ENCODE peak calls at places on chromosomes 11 and 22, in ten cellular contexts. V is stomach, W is osteoblast, N is BE2C, I is fibroblast of mammary gland, X is foreskin fibroblast, U is lower leg skin, E is HCT116, G is cardiac muscle cell, K is astrocyte. Q is an unnamed sample.

GRCh38 chr11:26551186-26551801 is 20.8 kb downstream of the MUC15 start:
- DNase-seq in V (no peak), W (no peak), N (no peak), U (no peak), X (peak), I (peak), E (no peak), G (peak), K (no peak), Q (no peak)

GRCh38 chr22:46763051-46763705 is 728 bp downstream of the TBC1D22A start:
- DNase-seq in G (peak), I (peak), E (no peak), K (no peak), N (no peak), V (no peak), U (peak), X (peak), W (peak), Q (no peak)

GRCh38 chr22:50119768-50120251 is 30.0 kb downstream of the MOV10L1 start:
- DNase-seq in X (peak), U (peak), E (no peak), K (peak), I (peak), V (no peak), N (no peak), W (no peak), G (peak), Q (no peak)

GRCh38 chr11:129637473-129637872 is 178.2 kb upstream of the TMEM45B start:
- DNase-seq in V (no peak), I (peak), W (no peak), N (no peak), U (no peak), E (no peak), K (peak), X (peak), G (no peak), Q (no peak)

GRCh38 chr11:110311783-110312578 is 15.6 kb upstream of the RDX start:
- DNase-seq in X (peak), V (no peak), N (no peak), G (peak), W (peak), K (peak), U (no peak), I (peak), E (no peak), Q (no peak)

GRCh38 chr11:108826136-108826535 is 161.3 kb downstream of the DDX10 start:
- DNase-seq in U (no peak), V (no peak), I (no peak), X (no peak), N (no peak), K (no peak), W (no peak), E (no peak), G (no peak), Q (no peak)

GRCh38 chr11:75731095-75731494 is 13.5 kb downstream of the MOGAT2 start:
- DNase-seq in U (peak), W (no peak), I (no peak), N (no peak), E (no peak), K (no peak), X (no peak), G (no peak), V (peak), Q (no peak)

GRCh38 chr11:122440783-122441701 is 214.5 kb upstream of the UBASH3B start:
- DNase-seq in V (no peak), W (no peak), N (no peak), E (no peak), I (no peak), X (peak), K (peak), G (peak), U (peak), Q (no peak)

GRCh38 chr11:63941901-63942300 is 3.1 kb downstream of the NAA40 start:
- DNase-seq in I (no peak), V (no peak), X (no peak), G (no peak), N (no peak), W (peak), K (no peak), U (no peak), E (no peak), Q (no peak)

GRCh38 chr11:65492637-65493366 is 6.0 kb upstream of the MALAT1 start:
- DNase-seq in W (peak), X (peak), V (peak), E (no peak), G (peak), N (no peak), U (peak), K (peak), I (peak), Q (no peak)

GRCh38 chr11:85813721-85814120 is 2.8 kb upstream of the SYTL2 start:
- DNase-seq in I (no peak), V (peak), N (no peak), X (no peak), U (no peak), G (no peak), W (no peak), K (no peak), E (no peak), Q (no peak)

GRCh38 chr11:134905513-134905912 is 493.5 kb upstream of the B3GAT1 start:
- DNase-seq in G (no peak), N (no peak), K (no peak), W (no peak), I (no peak), X (no peak), V (no peak), U (peak), E (no peak), Q (no peak)

GRCh38 chr11:45052361-45052760 is 94.1 kb upstream of the PRDM11 start:
- DNase-seq in N (no peak), V (no peak), E (no peak), W (no peak), G (peak), K (no peak), U (peak), I (no peak), X (no peak), Q (no peak)
- TF ChIP-seq CTCF in N (no peak), V (no peak), E (no peak), W (no peak), G (no peak), K (no peak), U (no peak), I (no peak), X (no peak), Q (no peak)

DNA sequence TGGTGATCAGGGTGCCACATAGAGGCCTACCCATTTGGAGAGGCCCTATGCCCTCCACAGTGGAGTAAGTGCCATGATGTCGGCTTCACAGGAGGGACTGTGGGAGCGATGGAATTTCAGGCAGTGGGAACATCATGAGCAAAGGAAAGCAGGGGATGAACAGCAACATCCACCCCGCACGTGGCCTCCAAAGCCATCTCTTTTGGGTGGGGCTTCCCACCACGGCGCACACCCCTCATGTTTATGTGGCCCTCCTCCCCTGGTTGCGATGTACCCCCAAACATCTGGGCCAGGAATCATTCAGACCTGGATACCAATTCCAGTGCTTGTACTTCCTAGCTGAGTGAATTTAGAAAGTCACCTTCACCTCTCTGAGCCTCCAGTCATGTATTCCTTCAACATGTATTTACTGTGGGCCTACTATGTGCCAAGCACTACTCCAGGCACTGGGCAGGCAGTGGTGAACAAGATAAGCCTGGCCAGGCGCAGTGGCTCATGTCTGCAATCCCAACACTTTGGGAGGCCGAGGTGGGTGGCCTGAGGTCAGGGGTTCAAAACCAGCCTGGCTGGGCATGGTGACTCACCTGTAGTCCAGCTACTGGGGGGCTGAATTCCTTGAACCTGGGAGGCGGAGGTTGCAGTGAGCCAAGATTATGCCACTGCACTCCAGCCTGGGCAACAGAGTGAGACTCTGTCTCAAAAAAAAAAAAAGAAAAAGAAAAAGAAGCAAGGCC is 1.8 kb upstream of the MAFF start:
- DNase-seq in K (no peak), U (no peak), W (peak), I (no peak), G (no peak), E (no peak), V (no peak), N (no peak), X (no peak), Q (no peak)
- TF ChIP-seq CTCF in K (no peak), U (no peak), W (no peak), I (no peak), G (no peak), E (no peak), V (no peak), N (no peak), X (no peak), Q (no peak)

GRCh38 chr11:35049906-35050531 is 89.0 kb upstream of the CD44 start:
- DNase-seq in V (no peak), X (no peak), I (no peak), U (no peak), E (no peak), G (no peak), K (no peak), N (no peak), W (no peak), Q (no peak)

GRCh38 chr11:35045219-35045819 is 93.7 kb upstream of the CD44 start:
- DNase-seq in G (no peak), W (no peak), I (no peak), U (no peak), V (no peak), N (no peak), X (no peak), K (no peak), E (no peak), Q (no peak)

GRCh38 chr11:35043933-35044332 is 95.0 kb upstream of the CD44 start:
- DNase-seq in W (no peak), N (no peak), X (no peak), I (peak), V (no peak), G (no peak), E (no peak), K (no peak), U (no peak), Q (no peak)

GRCh38 chr11:35046606-35047005 is 92.4 kb upstream of the CD44 start:
- DNase-seq in N (no peak), G (no peak), W (no peak), K (no peak), I (no peak), V (no peak), E (no peak), U (no peak), X (no peak), Q (no peak)

GRCh38 chr11:35047179-35047578 is 91.8 kb upstream of the CD44 start:
- DNase-seq in N (no peak), X (no peak), W (no peak), K (no peak), U (no peak), V (no peak), G (no peak), I (no peak), E (no peak), Q (no peak)
- TF ChIP-seq CTCF in N (no peak), X (no peak), W (no peak), K (no peak), U (no peak), V (no peak), G (no peak), I (no peak), E (no peak), Q (no peak)

GRCh38 chr11:128174465-128175101 is 412.8 kb downstream of the ETS1 start:
- DNase-seq in E (no peak), X (peak), K (peak), V (no peak), U (no peak), G (peak), W (no peak), I (peak), N (no peak), Q (no peak)

GRCh38 chr11:128171496-128171895 is 415.9 kb downstream of the ETS1 start:
- DNase-seq in G (peak), V (no peak), E (no peak), X (no peak), U (no peak), I (peak), W (no peak), K (peak), N (no peak), Q (no peak)

DNA sequence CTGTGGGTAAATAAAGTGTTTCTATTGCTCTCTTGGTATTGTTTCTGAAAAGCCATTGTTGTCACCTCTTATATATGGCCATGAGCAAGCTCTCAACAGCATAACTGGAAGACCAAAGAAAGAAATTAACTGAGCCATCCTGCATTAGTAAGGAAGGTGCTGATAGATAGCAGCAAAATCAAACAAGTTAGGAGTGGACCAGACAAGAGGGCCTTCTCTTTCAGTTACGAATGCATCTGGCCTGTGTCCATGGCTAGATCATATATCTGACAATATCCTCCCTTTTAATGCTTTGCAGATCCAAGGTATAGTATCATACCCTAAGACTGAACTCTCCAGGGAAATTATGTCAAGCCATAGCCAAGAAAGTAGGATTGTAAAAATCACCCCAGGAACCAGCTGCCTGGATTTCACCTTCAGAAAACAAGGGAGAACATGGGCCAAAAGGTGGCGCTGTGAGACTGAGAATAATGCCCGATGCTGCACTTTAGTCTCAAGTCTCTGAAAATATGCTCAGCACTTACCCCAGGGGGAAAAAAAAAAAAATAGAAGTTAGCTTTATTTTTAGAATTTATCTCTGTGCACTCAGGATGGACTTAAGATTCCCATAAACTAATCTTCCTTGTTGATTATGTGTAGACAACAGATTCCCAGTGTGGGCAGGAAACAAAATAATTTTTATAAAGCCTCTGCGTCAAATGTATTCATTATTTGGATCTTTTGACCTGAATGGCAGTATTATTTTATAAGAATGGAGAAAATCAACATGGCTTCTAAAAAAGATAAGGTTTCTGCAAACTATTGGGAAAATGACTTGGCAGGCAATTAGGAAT is 415.1 kb downstream of the ETS1 start:
- DNase-seq in W (peak), V (peak), X (peak), I (peak), G (peak), K (peak), E (peak), U (peak), N (peak), Q (peak)
- TF ChIP-seq CTCF in W (peak), V (peak), X (peak), I (peak), G (peak), K (peak), E (peak), U (no peak), N (peak), Q (peak)

GRCh38 chr11:93197383-93198220 is at the start of gene SLC36A4:
- DNase-seq in I (peak), G (peak), V (peak), X (peak), E (peak), U (peak), K (peak), W (peak), N (peak), Q (peak)

GRCh38 chr11:93194673-93195291 is 3.0 kb downstream of the SLC36A4 start:
- DNase-seq in E (no peak), I (no peak), V (no peak), W (peak), N (peak), K (no peak), X (no peak), U (no peak), G (no peak), Q (no peak)

GRCh38 chr11:93198221-93198650 is 445 bp upstream of the SLC36A4 start:
- DNase-seq in X (peak), K (peak), U (no peak), I (peak), G (peak), W (no peak), E (no peak), V (no peak), N (no peak), Q (no peak)

GRCh38 chr11:93199616-93200015 is 1.8 kb upstream of the SLC36A4 start:
- DNase-seq in G (no peak), N (no peak), W (no peak), E (no peak), X (no peak), K (no peak), V (no peak), U (no peak), I (no peak), Q (no peak)

DNA sequence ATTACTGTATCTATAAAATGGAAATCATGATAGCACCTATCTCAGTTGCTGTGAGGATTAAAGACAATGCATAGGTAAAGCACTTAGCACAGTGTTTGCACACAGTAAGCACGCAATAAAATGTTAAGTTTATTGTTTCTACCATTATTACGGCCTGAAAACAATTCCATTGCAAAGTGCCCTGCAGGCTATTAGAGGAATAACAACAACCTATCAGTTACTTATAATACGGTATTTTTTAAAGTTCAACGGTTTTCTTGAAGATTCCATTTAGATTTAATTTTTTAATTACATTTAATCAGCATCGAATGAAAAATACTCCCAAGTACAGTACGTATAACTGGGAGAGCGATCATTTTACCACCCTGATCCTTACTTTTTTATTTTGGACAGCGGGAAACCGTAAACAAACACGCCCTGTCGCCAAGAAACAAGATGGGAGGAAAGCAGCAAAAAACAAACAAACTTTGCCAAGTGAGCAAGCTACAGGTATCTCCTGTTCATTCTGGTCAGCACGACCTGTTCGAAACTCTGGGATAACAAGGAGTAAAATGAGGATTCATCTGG is 892 bp downstream of the SLC36A4 start:
- DNase-seq in W (peak), V (no peak), I (peak), G (no peak), U (no peak), E (peak), N (no peak), K (no peak), X (peak), Q (no peak)
- TF ChIP-seq CTCF in W (peak), V (no peak), I (peak), G (peak), U (no peak), E (peak), N (peak), K (peak), X (peak), Q (peak)

GRCh38 chr11:15587059-15587458 is 472.3 kb downstream of the INSC start:
- DNase-seq in V (no peak), G (no peak), X (no peak), W (no peak), I (no peak), U (no peak), K (no peak), E (no peak), N (no peak), Q (no peak)

GRCh38 chr11:15590131-15590530 is 475.4 kb downstream of the INSC start:
- DNase-seq in X (peak), N (no peak), I (peak), U (no peak), V (no peak), K (no peak), G (no peak), W (no peak), E (no peak), Q (no peak)

GRCh38 chr11:15594607-15595006 is 479.9 kb downstream of the INSC start:
- DNase-seq in G (no peak), N (no peak), I (no peak), U (no peak), K (no peak), X (no peak), W (no peak), V (no peak), E (no peak), Q (no peak)

GRCh38 chr11:15589070-15589626 is 474.4 kb downstream of the INSC start:
- DNase-seq in E (no peak), N (no peak), I (no peak), W (no peak), G (no peak), X (no peak), V (no peak), K (no peak), U (no peak), Q (no peak)

GRCh38 chr11:15591112-15591537 is 476.4 kb downstream of the INSC start:
- DNase-seq in I (no peak), U (no peak), N (no peak), V (no peak), K (no peak), G (no peak), X (no peak), E (no peak), W (no peak), Q (no peak)
- TF ChIP-seq CTCF in I (no peak), U (no peak), N (no peak), V (no peak), K (no peak), G (no peak), X (no peak), E (no peak), W (no peak), Q (no peak)

GRCh38 chr22:41238570-41239442 is 1.9 kb downstream of the CHADL start:
- DNase-seq in W (no peak), N (no peak), V (peak), E (no peak), G (no peak), K (no peak), U (no peak), X (no peak), I (no peak), Q (no peak)

GRCh38 chr22:41239443-41240128 is 1.1 kb downstream of the CHADL start:
- DNase-seq in X (no peak), I (no peak), U (no peak), N (no peak), W (no peak), G (no peak), K (no peak), V (no peak), E (no peak), Q (no peak)

GRCh38 chr22:41240377-41241132 is at the start of gene CHADL:
- DNase-seq in K (no peak), G (no peak), U (no peak), X (peak), V (no peak), I (no peak), W (no peak), E (no peak), N (peak), Q (no peak)

GRCh38 chr22:41237036-41237706 is 3.6 kb downstream of the CHADL start:
- DNase-seq in W (no peak), V (no peak), K (no peak), G (no peak), U (peak), I (no peak), E (no peak), N (no peak), X (no peak), Q (no peak)

DNA sequence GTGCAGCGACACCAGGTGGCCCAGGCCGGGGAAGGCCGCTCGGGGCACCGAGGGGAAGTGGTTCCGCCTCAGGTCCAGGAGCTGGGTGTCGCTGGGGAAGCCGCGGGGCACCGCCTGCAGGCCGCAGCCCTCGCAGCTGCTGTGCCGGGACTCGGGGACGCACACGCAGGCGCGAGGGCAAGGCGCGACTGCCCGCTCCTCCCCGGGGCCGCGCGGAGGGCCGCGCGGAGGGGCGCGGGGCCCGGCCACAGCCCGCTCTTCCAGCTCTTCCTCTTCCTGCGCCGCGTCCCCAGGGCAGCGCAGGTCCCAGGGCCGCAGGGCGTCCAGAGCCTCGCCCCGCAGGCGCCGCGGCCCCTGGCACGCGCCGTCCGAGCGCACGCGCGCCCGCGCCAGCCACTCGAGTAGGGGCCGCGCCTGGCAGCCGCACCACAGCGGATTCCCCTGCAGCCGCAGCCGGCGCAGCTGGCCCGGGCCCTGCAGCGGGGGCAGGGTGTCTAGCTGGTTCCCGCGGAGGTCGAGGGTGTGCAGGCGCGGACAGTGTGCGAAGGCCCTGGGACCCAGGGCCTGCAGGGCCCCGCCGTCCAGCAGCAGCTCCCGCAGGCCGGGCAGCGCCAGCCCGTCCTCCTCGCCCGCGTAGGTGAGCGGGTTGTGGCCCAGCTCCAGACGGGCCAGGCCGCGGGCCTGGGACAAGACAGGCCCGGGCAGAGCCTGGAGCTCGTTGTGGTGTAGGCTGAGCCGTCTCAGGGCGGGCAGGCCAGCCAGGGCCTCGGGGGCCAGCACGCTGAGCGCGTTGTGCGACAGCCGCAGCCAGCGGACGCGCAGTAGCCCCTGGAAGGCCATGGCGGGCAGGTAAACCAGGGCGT is 2.8 kb downstream of the CHADL start:
- DNase-seq in W (peak), E (no peak), G (peak), U (no peak), K (no peak), X (peak), I (peak), V (peak), N (no peak), Q (no peak)
- TF ChIP-seq CTCF in W (peak), E (peak), G (peak), U (no peak), K (no peak), X (peak), I (no peak), V (peak), N (no peak), Q (peak)